ENCODE peak calls at places on chromosomes 2 and 18, in nine cellular contexts. J, Y, L, B, K, X, D, U and T are unnamed samples.

GRCh38 chr2:38301969-38302702 is 74.9 kb downstream of the ATL2 start:
- DNase-seq in J (no peak), Y (no peak), L (no peak), B (no peak), K (no peak), X (no peak), D (no peak), U (no peak), T (no peak)

GRCh38 chr2:74514368-74515270 is at the start of gene TLX2:
- DNase-seq in J (no peak), Y (peak; percentile 42), L (no peak), B (no peak), K (peak; percentile 50), X (no peak), D (no peak), U (no peak), T (no peak)

GRCh38 chr2:54471221-54471711 is 15.1 kb downstream of the SPTBN1 start:
- DNase-seq in J (no peak), Y (peak; percentile 53), L (no peak), B (no peak), K (no peak), X (no peak), D (peak; percentile 63), U (peak; percentile 58), T (no peak)

GRCh38 chr2:71306762-71307161 is 24.8 kb upstream of the ZNF638 start:
- DNase-seq in J (no peak), Y (no peak), L (no peak), B (no peak), K (no peak), X (no peak), D (peak; percentile 17), U (no peak), T (no peak)

GRCh38 chr2:3447789-3448317 is 68.4 kb downstream of the TRAPPC12 start:
- DNase-seq in J (no peak), Y (no peak), L (no peak), B (no peak), K (no peak), X (no peak), D (no peak), U (no peak), T (no peak)

GRCh38 chr2:122414911-122415310 is 659.5 kb downstream of the TSN start:
- DNase-seq in J (no peak), Y (no peak), L (no peak), B (no peak), K (no peak), X (peak; percentile 61), D (peak; percentile 91), U (no peak), T (no peak)

GRCh38 chr2:173062806-173063205 is 12.8 kb upstream of the MAP3K20 start:
- DNase-seq in J (no peak), Y (no peak), L (no peak), B (no peak), K (no peak), X (peak; percentile 49), D (peak; percentile 56), U (no peak), T (no peak)

GRCh38 chr18:49898421-49898820 is 85.1 kb upstream of the ACAA2 start:
- DNase-seq in J (no peak), Y (peak; percentile 80), L (peak; percentile 61), B (peak; percentile 24), K (peak; percentile 62), X (peak; percentile 14), D (peak; percentile 80), U (no peak), T (peak; percentile 39)

GRCh38 chr2:186995092-186995491 is 146.1 kb upstream of the ZSWIM2 start:
- DNase-seq in J (no peak), Y (no peak), L (no peak), B (no peak), K (no peak), X (no peak), D (peak; percentile 57), U (no peak), T (no peak)

GRCh38 chr2:189505412-189505953 is 64.2 kb downstream of the WDR75 start:
- DNase-seq in J (no peak), Y (no peak), L (no peak), B (no peak), K (no peak), X (no peak), D (no peak), U (no peak), T (no peak)

GRCh38 chr2:147223119-147223518 is 621.7 kb upstream of the ACVR2A start:
- DNase-seq in J (no peak), Y (no peak), L (peak; percentile 24), B (no peak), K (no peak), X (no peak), D (no peak), U (no peak), T (no peak)

GRCh38 chr18:46756559-46757201 is at the start of gene ST8SIA5:
- DNase-seq in J (no peak), Y (no peak), L (peak; percentile 66), B (no peak), K (peak; percentile 79), X (no peak), D (no peak), U (no peak), T (peak; percentile 62)

GRCh38 chr2:219178377-219179175 is 501 bp downstream of the RETREG2 start:
- DNase-seq in J (peak; percentile 80), Y (no peak), L (peak; percentile 60), B (peak; percentile 55), K (peak; percentile 47), X (peak; percentile 26), D (peak; percentile 9), U (no peak), T (no peak)

GRCh38 chr2:219175928-219176817 is 552 bp downstream of the CNPPD1 start:
- DNase-seq in J (peak; percentile 69), Y (no peak), L (peak; percentile 46), B (peak; percentile 74), K (peak; percentile 64), X (peak; percentile 6), D (peak; percentile 39), U (no peak), T (peak; percentile 33)

GRCh38 chr2:219176818-219177593 is at the start of gene CNPPD1:
- DNase-seq in J (peak; percentile 96), Y (peak; percentile 83), L (peak; percentile 94), B (peak; percentile 93), K (peak; percentile 76), X (peak; percentile 82), D (peak; percentile 87), U (no peak), T (peak; percentile 93)

GRCh38 chr2:219179601-219180465 is 1.8 kb downstream of the RETREG2 start:
- DNase-seq in J (no peak), Y (no peak), L (no peak), B (no peak), K (no peak), X (no peak), D (no peak), U (no peak), T (no peak)

GRCh38 chr2:219177594-219178376 is at the start of gene RETREG2:
- DNase-seq in J (peak; percentile 93), Y (peak; percentile 81), L (peak; percentile 99), B (peak; percentile 89), K (peak; percentile 78), X (peak; percentile 98), D (peak; percentile 90), U (no peak), T (peak; percentile 78)
- TF ChIP-seq CTCF in J (peak; percentile 53), Y (no peak), L (peak; percentile 63), B (no peak), K (no peak), X (no peak), D (peak; percentile 32), U (no peak), T (peak; percentile 90)

GRCh38 chr2:199443589-199444130 is 14.1 kb downstream of the SATB2 start:
- DNase-seq in J (no peak), Y (no peak), L (no peak), B (no peak), K (no peak), X (no peak), D (no peak), U (no peak), T (no peak)

GRCh38 chr2:199442173-199442572 is 15.6 kb downstream of the SATB2 start:
- DNase-seq in J (no peak), Y (no peak), L (no peak), B (no peak), K (no peak), X (no peak), D (no peak), U (no peak), T (no peak)

GRCh38 chr2:199441759-199442158 is 16.0 kb downstream of the SATB2 start:
- DNase-seq in J (no peak), Y (no peak), L (no peak), B (peak; percentile 61), K (no peak), X (no peak), D (no peak), U (no peak), T (no peak)

GRCh38 chr2:199446996-199447395 is 10.7 kb downstream of the SATB2 start:
- DNase-seq in J (no peak), Y (no peak), L (no peak), B (no peak), K (no peak), X (no peak), D (no peak), U (no peak), T (no peak)

DNA sequence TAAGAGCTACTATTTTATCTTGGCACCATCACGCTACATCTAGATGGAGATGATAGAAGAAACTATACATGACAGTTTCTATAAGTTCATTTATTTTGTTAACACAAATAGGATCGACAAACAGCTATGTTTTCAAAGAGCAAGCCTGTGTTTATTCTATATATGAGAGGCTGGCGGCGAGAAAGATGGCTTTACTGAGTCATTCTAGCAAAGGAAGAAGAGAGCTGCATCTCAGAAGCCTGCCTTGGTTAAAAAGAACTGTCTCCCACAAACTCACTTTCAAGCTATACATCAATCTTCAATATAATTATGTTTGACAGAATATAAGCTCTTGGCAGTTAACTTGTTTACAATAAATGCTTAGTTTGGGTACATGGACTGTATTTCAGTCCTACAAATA is 13.0 kb downstream of the SATB2 start:
- DNase-seq in J (no peak), Y (no peak), L (no peak), B (no peak), K (no peak), X (no peak), D (no peak), U (no peak), T (no peak)
- TF ChIP-seq CTCF in J (no peak), Y (no peak), L (no peak), B (no peak), K (no peak), X (no peak), D (no peak), U (no peak), T (no peak)

DNA sequence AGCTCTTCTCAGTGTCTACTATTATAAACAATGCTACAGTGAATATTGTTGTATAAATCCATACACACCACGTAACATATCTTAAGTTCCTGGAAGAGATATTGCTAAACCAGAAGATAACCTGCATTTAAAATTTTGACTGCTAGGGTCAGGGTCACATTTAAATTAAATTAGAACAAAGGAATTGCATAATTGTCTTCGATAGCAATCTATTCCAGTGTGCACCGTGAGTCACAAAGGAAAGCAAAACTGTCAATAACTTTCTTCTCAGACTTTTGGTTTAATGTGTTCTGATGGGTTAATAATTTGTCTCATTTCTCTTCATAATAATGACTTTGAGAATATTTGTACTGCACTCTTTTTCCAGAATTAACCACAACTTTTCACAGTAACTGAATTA is 4.2 kb downstream of the GEN1 start:
- DNase-seq in J (no peak), Y (no peak), L (no peak), B (no peak), K (no peak), X (no peak), D (peak; percentile 25), U (no peak), T (no peak)
- TF ChIP-seq CTCF in J (no peak), Y (no peak), L (no peak), B (no peak), K (no peak), X (no peak), D (no peak), U (no peak), T (no peak)

GRCh38 chr2:15471606-15472005 is 89.5 kb downstream of the NBAS start:
- DNase-seq in J (no peak), Y (no peak), L (no peak), B (no peak), K (no peak), X (no peak), D (no peak), U (no peak), T (no peak)
- TF ChIP-seq CTCF in J (no peak), Y (no peak), L (no peak), B (no peak), K (no peak), X (no peak), D (no peak), U (no peak), T (no peak)